ENCODE peak calls at places on chromosome 12, in six cellular contexts. A, X, D, E, O and P are unnamed samples.

GRCh38 chr12:43858096-43858495 is 22.2 kb downstream of the TMEM117 start:
- DNase-seq in A (no peak), X (no peak), D (no peak), E (no peak), O (no peak), P (no peak)

GRCh38 chr12:117158911-117159310 is 31.4 kb downstream of the FBXO21 start:
- DNase-seq in A (no peak), X (peak), D (no peak), E (no peak), O (no peak), P (no peak)

GRCh38 chr12:45278447-45278846 is 62.6 kb downstream of the ANO6 start:
- DNase-seq in A (no peak), X (no peak), D (no peak), E (no peak), O (no peak), P (no peak)

GRCh38 chr12:131799828-131800593 is 28.2 kb upstream of the MMP17 start:
- DNase-seq in A (no peak), X (no peak), D (no peak), E (no peak), O (no peak), P (no peak)

GRCh38 chr12:54140958-54141388 is 47.8 kb downstream of the SMUG1 start:
- DNase-seq in A (no peak), X (no peak), D (peak), E (no peak), O (no peak), P (no peak)

GRCh38 chr12:25130741-25131188 is 64.2 kb downstream of the DNAI7 start:
- DNase-seq in A (peak), X (no peak), D (no peak), E (peak), O (no peak), P (no peak)

GRCh38 chr12:63982787-63983186 is 138.3 kb downstream of the SRGAP1 start:
- DNase-seq in A (no peak), X (no peak), D (no peak), E (no peak), O (no peak), P (no peak)

GRCh38 chr12:115794659-115795081 is 482.8 kb downstream of the MED13L start:
- DNase-seq in A (no peak), X (no peak), D (no peak), E (no peak), O (no peak), P (no peak)

GRCh38 chr12:86513206-86513605 is 257.0 kb upstream of the MGAT4C start:
- DNase-seq in A (no peak), X (no peak), D (no peak), E (no peak), O (no peak), P (no peak)

GRCh38 chr12:91852646-91853045 is 293.0 kb downstream of the BTG1 start:
- DNase-seq in A (no peak), X (no peak), D (no peak), E (peak), O (no peak), P (no peak)

GRCh38 chr12:1546931-1547640 is 47.3 kb downstream of the FBXL14 start:
- DNase-seq in A (no peak), X (no peak), D (no peak), E (no peak), O (no peak), P (no peak)

GRCh38 chr12:1540690-1541089 is 53.7 kb downstream of the FBXL14 start:
- DNase-seq in A (no peak), X (no peak), D (no peak), E (no peak), O (peak), P (no peak)

GRCh38 chr12:1542599-1542998 is 51.8 kb downstream of the FBXL14 start:
- DNase-seq in A (no peak), X (no peak), D (no peak), E (no peak), O (no peak), P (no peak)

GRCh38 chr12:1544991-1545700 is 49.2 kb downstream of the FBXL14 start:
- DNase-seq in A (no peak), X (no peak), D (no peak), E (no peak), O (no peak), P (no peak)
- TF ChIP-seq CTCF in A (no peak), X (peak), D (no peak), E (peak), O (peak), P (no peak)

DNA sequence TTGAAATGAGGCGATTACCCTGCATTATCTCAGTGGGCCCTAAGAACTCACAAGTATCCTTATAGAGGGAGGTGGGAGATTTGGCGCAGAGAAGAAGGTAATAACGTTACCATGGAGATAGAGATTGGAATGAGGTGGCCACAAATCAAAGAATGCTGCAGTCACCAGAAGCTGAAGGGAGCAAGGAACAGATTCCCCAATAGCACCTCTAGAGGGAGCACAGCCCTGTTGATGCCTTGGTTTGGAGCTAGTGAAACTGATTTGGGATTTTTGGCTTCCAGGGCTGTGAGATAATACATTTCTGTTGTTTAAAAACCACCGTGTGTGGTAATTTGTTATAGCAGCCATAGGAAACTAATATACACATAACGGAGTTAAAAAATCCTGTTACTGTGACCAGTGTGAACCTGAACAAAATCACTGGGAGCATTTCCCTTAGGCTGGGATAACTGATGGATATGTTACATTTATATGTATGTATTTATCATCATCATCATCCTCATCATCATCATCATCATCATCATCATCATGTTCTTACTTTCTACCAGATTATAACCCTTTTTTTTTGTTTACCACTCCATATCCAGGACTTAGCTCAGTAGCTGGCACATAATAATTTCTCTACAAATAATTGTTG is 100.3 kb downstream of the LIN7A start:
- DNase-seq in A (no peak), X (no peak), D (no peak), E (peak), O (peak), P (no peak)
- TF ChIP-seq CTCF in A (peak), X (peak), D (peak), E (peak), O (peak), P (no peak)

DNA sequence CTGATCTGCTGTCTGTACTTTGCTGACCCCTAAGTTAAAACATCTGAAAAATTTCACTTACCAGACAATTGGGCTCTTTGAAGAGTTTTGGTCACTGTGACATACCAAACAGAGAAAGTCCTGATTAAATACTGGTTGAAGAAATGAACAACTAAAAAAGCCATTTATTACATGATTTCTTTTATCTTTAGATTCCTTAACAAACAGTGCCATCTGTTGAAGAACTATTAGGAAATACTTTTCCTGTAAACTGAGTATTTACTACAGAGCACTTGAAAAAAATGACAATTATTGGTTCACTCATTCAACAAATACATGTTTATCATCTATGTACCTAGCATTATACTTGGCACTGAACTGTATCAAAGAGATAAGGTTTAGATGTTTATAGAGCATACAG is 6.5 kb upstream of the WASHC4 start:
- DNase-seq in A (no peak), X (no peak), D (no peak), E (no peak), O (no peak), P (no peak)
- TF ChIP-seq CTCF in A (no peak), X (peak), D (no peak), E (no peak), O (no peak), P (no peak)

DNA sequence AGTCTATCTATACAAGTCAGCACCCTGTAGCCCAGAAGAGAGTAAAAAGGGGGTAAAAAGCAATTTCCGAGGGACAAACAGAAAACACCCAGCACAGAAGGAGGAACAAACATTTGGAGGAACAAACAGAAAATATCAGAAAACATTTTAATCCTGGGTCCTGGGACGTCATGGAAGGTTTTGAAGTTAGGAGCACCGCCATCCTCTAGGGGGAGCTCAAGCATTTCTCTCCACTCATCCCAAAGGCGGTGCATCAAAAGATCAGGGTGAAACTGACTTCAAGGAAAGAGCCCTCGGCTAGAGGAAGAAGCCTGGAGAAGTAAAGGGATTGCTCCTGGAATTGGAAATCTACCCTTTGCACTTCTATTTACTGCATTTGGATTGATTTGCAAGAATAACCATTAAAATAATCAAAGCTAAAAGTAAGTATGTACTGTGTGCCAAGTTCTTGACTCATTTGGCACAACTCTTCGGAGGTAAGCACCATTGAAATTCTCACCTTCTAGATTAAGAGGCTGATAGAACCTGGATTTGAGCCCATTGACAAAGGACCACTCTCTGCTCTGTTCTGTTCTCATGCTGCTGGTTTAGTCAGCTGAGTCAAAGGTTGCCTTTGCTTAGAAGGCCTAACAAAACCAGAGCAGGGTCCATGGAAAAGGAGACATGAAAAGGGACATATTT is 17.2 kb upstream of the POC1B start:
- DNase-seq in A (peak), X (peak), D (peak), E (peak), O (peak), P (peak)
- TF ChIP-seq CTCF in A (peak), X (peak), D (peak), E (peak), O (peak), P (peak)

GRCh38 chr12:6869049-6870021 is 2.0 kb downstream of the TPI1 start:
- DNase-seq in A (peak), X (peak), D (peak), E (peak), O (peak), P (peak)

GRCh38 chr12:6866163-6866919 is 990 bp upstream of the TPI1 start:
- DNase-seq in A (no peak), X (no peak), D (peak), E (no peak), O (no peak), P (no peak)

GRCh38 chr12:6867407-6868210 is at the start of gene TPI1:
- DNase-seq in A (peak), X (peak), D (peak), E (peak), O (peak), P (peak)

GRCh38 chr12:6866920-6867406 is 368 bp upstream of the TPI1 start:
- DNase-seq in A (no peak), X (peak), D (no peak), E (no peak), O (no peak), P (no peak)

GRCh38 chr12:6868211-6869048 is 1.1 kb downstream of the TPI1 start:
- DNase-seq in A (no peak), X (no peak), D (no peak), E (no peak), O (no peak), P (no peak)
- TF ChIP-seq CTCF in A (no peak), X (no peak), D (no peak), E (peak), O (no peak), P (no peak)

GRCh38 chr12:3207858-3208257 is 130.7 kb downstream of the TSPAN9 start:
- DNase-seq in A (no peak), X (no peak), D (no peak), E (no peak), O (no peak), P (no peak)
- TF ChIP-seq CTCF in A (peak), X (peak), D (no peak), E (peak), O (no peak), P (no peak)

DNA sequence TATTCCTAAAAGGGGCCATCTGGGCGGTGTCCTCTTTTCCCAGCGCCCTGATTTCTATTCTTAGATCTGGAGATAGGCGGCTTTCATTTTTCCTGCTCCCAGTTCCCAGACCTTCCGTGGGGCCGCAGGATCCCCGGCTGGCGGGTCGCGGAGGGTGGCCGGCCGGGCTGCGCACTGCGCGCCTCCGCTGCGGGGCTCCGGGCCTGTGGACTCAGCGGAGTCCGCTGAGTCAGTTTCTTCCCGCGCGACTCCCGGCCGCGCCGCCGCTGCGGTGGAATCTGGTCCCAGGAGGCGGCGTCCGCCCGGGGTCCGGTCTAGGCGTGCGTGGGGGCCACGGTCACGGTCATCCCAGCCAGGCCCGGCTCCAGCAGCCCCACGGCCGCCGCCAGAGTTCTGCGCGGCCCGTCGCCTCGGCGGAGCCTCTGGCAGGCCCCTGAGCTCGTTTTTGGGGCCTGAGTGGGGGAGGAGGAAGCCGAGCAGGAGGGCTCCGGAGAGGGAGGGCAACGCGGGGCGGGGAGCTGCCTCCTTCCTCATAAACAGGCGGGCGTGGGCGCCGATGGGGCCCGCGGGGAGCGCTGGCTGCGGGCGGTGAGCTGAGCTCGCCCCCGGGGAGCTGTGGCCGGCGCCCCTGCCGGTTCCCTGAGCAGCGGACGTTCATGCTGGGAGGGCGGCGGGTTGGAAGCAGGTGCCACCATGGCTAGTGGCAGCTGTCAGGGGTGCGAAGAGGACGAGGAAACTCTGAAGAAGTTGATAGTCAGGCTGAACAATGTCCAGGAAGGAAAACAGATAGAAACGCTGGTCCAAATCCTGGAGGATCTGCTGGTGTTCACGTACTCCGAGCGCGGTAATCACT is at the start of gene LRRK2:
- DNase-seq in A (peak), X (peak), D (peak), E (no peak), O (peak), P (peak)
- TF ChIP-seq CTCF in A (peak), X (no peak), D (no peak), E (no peak), O (no peak), P (no peak)